ENCODE peak calls at places on chromosome 7, in five cellular contexts. One of them, this sample, is unnamed.

GRCh38 chr7:131629203-131629871 is 72.9 kb upstream of the PODXL start:
- DNase-seq in NT2/D1: no peak
- DNase-seq in right atrium auricular region: peak
- DNase-seq in AG04449: no peak
- DNase-seq in upper lobe of left lung: no peak
- DNase-seq in this sample: no peak

GRCh38 chr7:33193308-33193864 is 64.0 kb downstream of the BBS9 start:
- DNase-seq in AG04449: no peak
- DNase-seq in upper lobe of left lung: no peak
- DNase-seq in NT2/D1: no peak
- DNase-seq in right atrium auricular region: no peak
- DNase-seq in this sample: no peak

GRCh38 chr7:155343150-155343549 is 45.5 kb downstream of the INSIG1 start:
- DNase-seq in right atrium auricular region: no peak
- DNase-seq in AG04449: no peak
- DNase-seq in NT2/D1: no peak
- DNase-seq in upper lobe of left lung: no peak
- DNase-seq in this sample: no peak

GRCh38 chr7:18505870-18506460 is 10.4 kb downstream of the HDAC9 start:
- DNase-seq in AG04449: peak
- DNase-seq in NT2/D1: no peak
- DNase-seq in right atrium auricular region: no peak
- DNase-seq in upper lobe of left lung: no peak
- DNase-seq in this sample: no peak

GRCh38 chr7:140638311-140638791 is 2.3 kb downstream of the DENND2A start:
- DNase-seq in AG04449: no peak
- DNase-seq in right atrium auricular region: peak
- DNase-seq in upper lobe of left lung: no peak
- DNase-seq in NT2/D1: no peak
- DNase-seq in this sample: no peak

GRCh38 chr7:48637382-48637781 is 287.0 kb upstream of the CDC14C start:
- DNase-seq in upper lobe of left lung: no peak
- DNase-seq in AG04449: no peak
- DNase-seq in NT2/D1: no peak
- DNase-seq in right atrium auricular region: no peak
- DNase-seq in this sample: no peak

GRCh38 chr7:30142710-30143109 is 7.9 kb downstream of the MTURN start:
- DNase-seq in AG04449: no peak
- DNase-seq in right atrium auricular region: peak
- DNase-seq in upper lobe of left lung: peak
- DNase-seq in NT2/D1: no peak
- DNase-seq in this sample: no peak

GRCh38 chr7:23120106-23120505 is 14.5 kb downstream of the KLHL7 start:
- DNase-seq in upper lobe of left lung: no peak
- DNase-seq in NT2/D1: no peak
- DNase-seq in AG04449: no peak
- DNase-seq in right atrium auricular region: no peak
- DNase-seq in this sample: no peak

GRCh38 chr7:27576360-27576944 is 86.2 kb downstream of the HIBADH start:
- DNase-seq in right atrium auricular region: no peak
- DNase-seq in NT2/D1: peak
- DNase-seq in upper lobe of left lung: no peak
- DNase-seq in AG04449: no peak
- DNase-seq in this sample: peak

GRCh38 chr7:78493383-78493782 is 694.8 kb downstream of the PHTF2 start:
- DNase-seq in upper lobe of left lung: no peak
- DNase-seq in NT2/D1: no peak
- DNase-seq in AG04449: no peak
- DNase-seq in right atrium auricular region: no peak
- DNase-seq in this sample: no peak
- H3K4me3 ChIP-seq in upper lobe of left lung: no peak
- H3K4me3 ChIP-seq in NT2/D1: no peak
- H3K4me3 ChIP-seq in AG04449: no peak
- H3K4me3 ChIP-seq in right atrium auricular region: no peak
- H3K4me3 ChIP-seq in this sample: no peak

GRCh38 chr7:152411389-152411788 is 24.4 kb downstream of the KMT2C start:
- DNase-seq in NT2/D1: no peak
- DNase-seq in AG04449: no peak
- DNase-seq in upper lobe of left lung: no peak
- DNase-seq in right atrium auricular region: no peak
- DNase-seq in this sample: peak
- H3K4me3 ChIP-seq in NT2/D1: peak
- H3K4me3 ChIP-seq in AG04449: no peak
- H3K4me3 ChIP-seq in upper lobe of left lung: no peak
- H3K4me3 ChIP-seq in right atrium auricular region: no peak
- H3K4me3 ChIP-seq in this sample: no peak

DNA sequence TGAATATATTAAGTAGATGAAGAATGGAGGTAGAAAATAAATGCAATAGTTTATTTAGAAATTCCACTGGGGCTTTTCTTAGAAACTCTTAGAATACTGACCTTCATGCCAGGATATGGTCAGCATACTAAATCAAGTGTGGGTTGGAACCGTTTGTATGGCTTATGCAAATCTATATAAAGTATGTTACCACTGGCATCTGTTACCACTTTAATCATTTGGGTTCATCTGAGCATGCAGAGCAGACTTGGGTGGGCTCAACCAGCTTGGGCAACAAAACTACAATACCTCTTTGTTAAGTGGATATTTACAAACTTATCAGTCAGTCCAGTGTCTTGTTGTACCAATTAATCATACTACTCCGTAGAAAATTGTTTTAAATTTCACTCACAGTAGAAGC is 125.8 kb downstream of the CRPPA start:
- DNase-seq in right atrium auricular region: no peak
- DNase-seq in upper lobe of left lung: no peak
- DNase-seq in AG04449: no peak
- DNase-seq in NT2/D1: no peak
- DNase-seq in this sample: no peak
- H3K4me3 ChIP-seq in right atrium auricular region: no peak
- H3K4me3 ChIP-seq in upper lobe of left lung: no peak
- H3K4me3 ChIP-seq in AG04449: no peak
- H3K4me3 ChIP-seq in NT2/D1: no peak
- H3K4me3 ChIP-seq in this sample: no peak

DNA sequence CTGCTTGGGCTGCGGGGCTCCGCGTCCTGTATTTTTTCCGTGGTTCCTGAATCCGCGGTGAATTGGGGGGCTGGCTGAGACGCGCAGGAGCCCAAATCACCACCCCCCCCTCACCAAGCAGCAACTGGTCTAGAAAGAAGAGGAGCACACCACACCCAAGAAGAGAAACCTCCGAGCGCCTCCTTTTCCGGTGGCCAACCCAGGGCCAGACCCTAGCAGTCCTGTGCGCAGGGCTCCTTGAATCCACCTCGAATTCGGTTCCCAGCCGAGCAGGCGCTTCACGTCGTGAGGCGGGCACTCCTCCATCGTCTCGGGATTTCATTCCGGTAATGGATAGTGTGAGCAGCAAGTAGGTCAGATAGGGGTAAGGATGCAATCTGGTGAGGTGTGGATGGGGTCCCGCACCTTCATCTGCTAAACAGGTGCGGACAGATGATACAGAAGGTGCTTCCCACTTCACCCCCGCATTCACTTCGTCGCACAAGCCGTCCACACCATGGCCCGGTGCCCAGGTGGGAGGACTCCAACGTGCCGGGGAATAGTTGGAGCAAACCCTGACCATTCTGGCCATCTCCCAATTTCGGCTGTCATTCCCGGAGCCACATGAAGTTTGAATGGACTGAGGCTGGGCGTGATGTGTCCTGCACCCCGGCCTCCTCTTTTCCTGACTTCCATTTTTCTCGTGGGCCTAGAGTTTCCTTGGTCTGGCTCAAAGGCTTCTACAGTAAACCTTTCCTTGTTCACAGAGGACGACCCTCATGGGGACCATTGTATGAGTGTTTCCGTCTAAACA is 19.8 kb upstream of the ZNF273 start:
- DNase-seq in right atrium auricular region: peak
- DNase-seq in NT2/D1: no peak
- DNase-seq in upper lobe of left lung: no peak
- DNase-seq in AG04449: no peak
- DNase-seq in this sample: no peak
- H3K4me3 ChIP-seq in right atrium auricular region: peak
- H3K4me3 ChIP-seq in NT2/D1: no peak
- H3K4me3 ChIP-seq in upper lobe of left lung: peak
- H3K4me3 ChIP-seq in AG04449: no peak
- H3K4me3 ChIP-seq in this sample: no peak

GRCh38 chr7:76282344-76283253 is 19.9 kb upstream of the HSPB1 start:
- DNase-seq in NT2/D1: no peak
- DNase-seq in upper lobe of left lung: no peak
- DNase-seq in AG04449: no peak
- DNase-seq in right atrium auricular region: no peak
- DNase-seq in this sample: no peak
- H3K4me3 ChIP-seq in NT2/D1: peak
- H3K4me3 ChIP-seq in upper lobe of left lung: peak
- H3K4me3 ChIP-seq in AG04449: peak
- H3K4me3 ChIP-seq in right atrium auricular region: peak
- H3K4me3 ChIP-seq in this sample: peak

DNA sequence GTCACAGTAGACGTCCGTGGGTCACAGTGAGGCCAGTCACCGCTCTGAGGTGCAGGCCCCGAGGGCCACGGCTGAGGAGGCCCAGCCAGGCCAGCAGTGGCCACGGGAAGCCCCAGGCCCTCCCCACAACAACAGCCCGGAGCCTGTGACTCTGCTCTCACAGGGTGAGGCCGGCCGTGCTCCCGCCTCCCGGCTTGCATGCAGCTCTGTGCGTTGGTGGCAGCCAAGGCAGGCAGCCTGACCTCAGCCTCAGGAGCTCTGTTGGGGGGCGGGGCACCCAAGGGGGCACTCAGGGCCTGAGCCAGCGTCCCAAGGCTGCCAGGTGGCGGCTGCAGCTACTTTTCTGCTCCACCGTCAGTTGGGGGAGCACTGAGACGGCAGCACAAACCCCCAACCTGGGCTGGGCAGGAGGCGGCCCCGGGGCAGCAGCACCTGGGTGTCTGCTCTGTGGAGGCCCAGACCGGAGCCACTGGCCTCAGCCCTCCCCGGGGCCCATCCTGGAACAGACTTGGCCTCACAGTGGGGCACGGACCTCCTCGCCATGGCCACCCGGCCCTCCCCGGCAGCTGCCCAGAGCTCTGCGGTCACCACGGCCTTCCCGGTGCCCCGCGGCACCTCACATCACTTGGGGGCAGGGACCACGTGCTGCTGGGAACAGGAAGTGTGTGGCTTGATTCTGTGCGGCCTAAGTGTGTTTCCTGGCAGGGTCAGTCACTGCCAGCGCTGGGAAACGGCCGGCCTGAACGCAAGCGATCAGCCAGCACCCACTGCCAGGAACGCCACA is 13.3 kb downstream of the CYP2W1 start:
- DNase-seq in NT2/D1: no peak
- DNase-seq in upper lobe of left lung: no peak
- DNase-seq in AG04449: no peak
- DNase-seq in right atrium auricular region: no peak
- DNase-seq in this sample: no peak
- H3K4me3 ChIP-seq in NT2/D1: no peak
- H3K4me3 ChIP-seq in upper lobe of left lung: no peak
- H3K4me3 ChIP-seq in AG04449: no peak
- H3K4me3 ChIP-seq in right atrium auricular region: no peak
- H3K4me3 ChIP-seq in this sample: no peak

GRCh38 chr7:24283900-24284698 is at the start of gene NPY:
- DNase-seq in right atrium auricular region: no peak
- DNase-seq in NT2/D1: no peak
- DNase-seq in AG04449: no peak
- DNase-seq in upper lobe of left lung: no peak
- DNase-seq in this sample: no peak
- H3K4me3 ChIP-seq in right atrium auricular region: no peak
- H3K4me3 ChIP-seq in NT2/D1: peak
- H3K4me3 ChIP-seq in AG04449: no peak
- H3K4me3 ChIP-seq in upper lobe of left lung: peak
- H3K4me3 ChIP-seq in this sample: peak

DNA sequence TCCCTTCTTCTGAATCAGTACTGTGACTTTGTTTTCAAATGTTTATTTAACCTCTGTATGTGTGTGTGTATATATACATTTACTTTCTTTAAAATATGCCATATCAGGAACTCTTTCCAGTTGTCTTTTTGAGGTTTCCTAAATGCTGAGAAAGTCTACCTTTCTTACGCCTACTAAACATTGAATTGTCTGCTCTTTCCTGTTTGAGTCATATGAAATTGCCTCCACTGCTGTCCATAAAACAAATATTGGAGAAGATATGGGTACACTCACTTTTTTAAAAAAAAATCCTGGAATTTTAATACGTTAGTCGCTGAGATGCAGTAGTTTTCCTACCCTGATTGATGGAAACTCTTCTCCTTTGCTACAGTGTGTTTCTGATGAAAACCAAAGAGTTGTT is 298.7 kb upstream of the TEX47 start:
- DNase-seq in AG04449: no peak
- DNase-seq in NT2/D1: no peak
- DNase-seq in right atrium auricular region: no peak
- DNase-seq in upper lobe of left lung: no peak
- DNase-seq in this sample: no peak
- H3K4me3 ChIP-seq in AG04449: no peak
- H3K4me3 ChIP-seq in NT2/D1: no peak
- H3K4me3 ChIP-seq in right atrium auricular region: no peak
- H3K4me3 ChIP-seq in upper lobe of left lung: no peak
- H3K4me3 ChIP-seq in this sample: no peak

DNA sequence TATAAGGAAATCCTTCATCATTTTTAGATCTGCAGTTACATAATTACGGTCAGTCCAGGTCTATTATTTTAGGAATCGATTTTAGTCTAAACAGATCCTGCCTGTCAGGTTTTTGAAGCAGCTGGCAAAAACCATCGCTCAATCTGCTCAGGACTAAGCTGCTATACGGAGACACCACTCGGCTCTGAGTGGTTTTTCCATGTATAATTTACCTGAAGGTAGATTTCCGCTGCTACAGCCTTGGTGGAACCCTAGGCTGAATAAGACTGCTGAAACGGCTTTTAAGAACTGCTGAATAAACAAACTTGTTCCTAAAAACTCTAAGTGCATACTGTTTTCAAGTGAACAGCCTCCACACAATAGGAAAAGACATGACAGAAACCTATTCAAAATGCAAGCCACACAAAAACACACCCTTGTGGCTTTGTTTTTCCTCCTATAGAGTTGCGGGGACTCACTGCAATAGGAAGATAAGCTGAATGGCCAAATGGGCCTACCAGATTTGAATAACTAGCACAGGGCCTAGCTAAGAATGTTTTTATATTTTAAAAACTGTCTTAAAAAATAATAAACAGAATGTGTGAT is 117.2 kb downstream of the UBE2H start:
- DNase-seq in AG04449: no peak
- DNase-seq in NT2/D1: no peak
- DNase-seq in right atrium auricular region: no peak
- DNase-seq in upper lobe of left lung: no peak
- DNase-seq in this sample: no peak
- H3K4me3 ChIP-seq in AG04449: no peak
- H3K4me3 ChIP-seq in NT2/D1: no peak
- H3K4me3 ChIP-seq in right atrium auricular region: no peak
- H3K4me3 ChIP-seq in upper lobe of left lung: no peak
- H3K4me3 ChIP-seq in this sample: no peak

This sample was measured in iPS DF 6.9.